ENCODE peak calls at places on chromosomes 12 and 14, in nine cellular contexts. One of them, this sample, is unnamed.

GRCh38 chr12:124077730-124078129 is 104.7 kb downstream of the ZNF664 start:
- DNase-seq in fibroblast of mammary gland: no peak
- DNase-seq in stimulated activated CD4-positive, alpha-beta T cell treated with anti-CD3 and anti-CD28 coated beads, Interleukin-4, amount 100 ng/mL, for 24 hours: no peak
- DNase-seq in COR-L47: no peak
- DNase-seq in H54: no peak
- DNase-seq in BE2C: no peak
- DNase-seq in DMS153: no peak
- DNase-seq in effector CD4-positive, alpha-beta T cell: no peak
- DNase-seq in hippocampal formation: no peak
- DNase-seq in this sample: no peak

GRCh38 chr12:76037130-76038105 is 5.8 kb upstream of the PHLDA1 start:
- DNase-seq in hippocampal formation: peak
- DNase-seq in BE2C: peak
- DNase-seq in effector CD4-positive, alpha-beta T cell: peak
- DNase-seq in fibroblast of mammary gland: peak
- DNase-seq in COR-L47: peak
- DNase-seq in H54: no peak
- DNase-seq in stimulated activated CD4-positive, alpha-beta T cell treated with anti-CD3 and anti-CD28 coated beads, Interleukin-4, amount 100 ng/mL, for 24 hours: peak
- DNase-seq in DMS153: peak
- DNase-seq in this sample: peak

GRCh38 chr12:89392401-89392800 is 40.1 kb upstream of the DUSP6 start:
- DNase-seq in stimulated activated CD4-positive, alpha-beta T cell treated with anti-CD3 and anti-CD28 coated beads, Interleukin-4, amount 100 ng/mL, for 24 hours: no peak
- DNase-seq in fibroblast of mammary gland: no peak
- DNase-seq in COR-L47: no peak
- DNase-seq in hippocampal formation: no peak
- DNase-seq in DMS153: no peak
- DNase-seq in BE2C: no peak
- DNase-seq in H54: no peak
- DNase-seq in effector CD4-positive, alpha-beta T cell: no peak
- DNase-seq in this sample: no peak

GRCh38 chr14:20624495-20625070 is 16.9 kb downstream of the OR6S1 start:
- DNase-seq in stimulated activated CD4-positive, alpha-beta T cell treated with anti-CD3 and anti-CD28 coated beads, Interleukin-4, amount 100 ng/mL, for 24 hours: peak
- DNase-seq in COR-L47: no peak
- DNase-seq in H54: no peak
- DNase-seq in hippocampal formation: no peak
- DNase-seq in BE2C: peak
- DNase-seq in fibroblast of mammary gland: peak
- DNase-seq in effector CD4-positive, alpha-beta T cell: peak
- DNase-seq in DMS153: no peak
- DNase-seq in this sample: no peak

GRCh38 chr12:25241171-25242020 is 9.3 kb downstream of the KRAS start:
- DNase-seq in BE2C: no peak
- DNase-seq in fibroblast of mammary gland: peak
- DNase-seq in COR-L47: no peak
- DNase-seq in DMS153: peak
- DNase-seq in H54: no peak
- DNase-seq in effector CD4-positive, alpha-beta T cell: no peak
- DNase-seq in stimulated activated CD4-positive, alpha-beta T cell treated with anti-CD3 and anti-CD28 coated beads, Interleukin-4, amount 100 ng/mL, for 24 hours: no peak
- DNase-seq in hippocampal formation: peak
- DNase-seq in this sample: no peak

GRCh38 chr12:94427520-94428381 is 31.9 kb downstream of the CEP83 start:
- DNase-seq in H54: no peak
- DNase-seq in COR-L47: peak
- DNase-seq in effector CD4-positive, alpha-beta T cell: no peak
- DNase-seq in stimulated activated CD4-positive, alpha-beta T cell treated with anti-CD3 and anti-CD28 coated beads, Interleukin-4, amount 100 ng/mL, for 24 hours: peak
- DNase-seq in BE2C: peak
- DNase-seq in DMS153: no peak
- DNase-seq in fibroblast of mammary gland: peak
- DNase-seq in hippocampal formation: no peak
- DNase-seq in this sample: peak

GRCh38 chr12:115598827-115599226 is 678.7 kb downstream of the MED13L start:
- DNase-seq in H54: no peak
- DNase-seq in BE2C: no peak
- DNase-seq in effector CD4-positive, alpha-beta T cell: no peak
- DNase-seq in hippocampal formation: peak
- DNase-seq in DMS153: peak
- DNase-seq in stimulated activated CD4-positive, alpha-beta T cell treated with anti-CD3 and anti-CD28 coated beads, Interleukin-4, amount 100 ng/mL, for 24 hours: no peak
- DNase-seq in fibroblast of mammary gland: peak
- DNase-seq in COR-L47: no peak
- DNase-seq in this sample: no peak

GRCh38 chr14:75711796-75712211 is 50.8 kb downstream of the TTLL5 start:
- DNase-seq in effector CD4-positive, alpha-beta T cell: no peak
- DNase-seq in H54: peak
- DNase-seq in DMS153: no peak
- DNase-seq in BE2C: no peak
- DNase-seq in fibroblast of mammary gland: peak
- DNase-seq in COR-L47: no peak
- DNase-seq in stimulated activated CD4-positive, alpha-beta T cell treated with anti-CD3 and anti-CD28 coated beads, Interleukin-4, amount 100 ng/mL, for 24 hours: no peak
- DNase-seq in hippocampal formation: peak
- DNase-seq in this sample: no peak

GRCh38 chr14:73759183-73759713 is 45.1 kb upstream of the PNMA1 start:
- DNase-seq in COR-L47: peak
- DNase-seq in BE2C: peak
- DNase-seq in H54: no peak
- DNase-seq in effector CD4-positive, alpha-beta T cell: peak
- DNase-seq in fibroblast of mammary gland: peak
- DNase-seq in hippocampal formation: peak
- DNase-seq in stimulated activated CD4-positive, alpha-beta T cell treated with anti-CD3 and anti-CD28 coated beads, Interleukin-4, amount 100 ng/mL, for 24 hours: peak
- DNase-seq in DMS153: no peak
- DNase-seq in this sample: peak

GRCh38 chr14:101547961-101548669 is 13.2 kb upstream of the DIO3 start:
- DNase-seq in H54: no peak
- DNase-seq in fibroblast of mammary gland: no peak
- DNase-seq in stimulated activated CD4-positive, alpha-beta T cell treated with anti-CD3 and anti-CD28 coated beads, Interleukin-4, amount 100 ng/mL, for 24 hours: no peak
- DNase-seq in BE2C: no peak
- DNase-seq in COR-L47: no peak
- DNase-seq in hippocampal formation: no peak
- DNase-seq in effector CD4-positive, alpha-beta T cell: no peak
- DNase-seq in DMS153: no peak
- DNase-seq in this sample: no peak

GRCh38 chr12:108459106-108459505 is 56.0 kb upstream of the FICD start:
- DNase-seq in COR-L47: no peak
- DNase-seq in fibroblast of mammary gland: no peak
- DNase-seq in stimulated activated CD4-positive, alpha-beta T cell treated with anti-CD3 and anti-CD28 coated beads, Interleukin-4, amount 100 ng/mL, for 24 hours: no peak
- DNase-seq in BE2C: no peak
- DNase-seq in effector CD4-positive, alpha-beta T cell: no peak
- DNase-seq in H54: no peak
- DNase-seq in DMS153: no peak
- DNase-seq in hippocampal formation: no peak
- DNase-seq in this sample: no peak

GRCh38 chr14:100402631-100403030 is 79.5 kb downstream of the SLC25A47 start:
- DNase-seq in effector CD4-positive, alpha-beta T cell: no peak
- DNase-seq in stimulated activated CD4-positive, alpha-beta T cell treated with anti-CD3 and anti-CD28 coated beads, Interleukin-4, amount 100 ng/mL, for 24 hours: no peak
- DNase-seq in H54: no peak
- DNase-seq in DMS153: no peak
- DNase-seq in fibroblast of mammary gland: no peak
- DNase-seq in COR-L47: peak
- DNase-seq in BE2C: no peak
- DNase-seq in hippocampal formation: no peak
- DNase-seq in this sample: no peak

GRCh38 chr12:65699251-65699650 is 125.0 kb upstream of the HMGA2 start:
- DNase-seq in H54: no peak
- DNase-seq in COR-L47: no peak
- DNase-seq in DMS153: no peak
- DNase-seq in stimulated activated CD4-positive, alpha-beta T cell treated with anti-CD3 and anti-CD28 coated beads, Interleukin-4, amount 100 ng/mL, for 24 hours: no peak
- DNase-seq in effector CD4-positive, alpha-beta T cell: no peak
- DNase-seq in fibroblast of mammary gland: peak
- DNase-seq in hippocampal formation: no peak
- DNase-seq in BE2C: no peak
- DNase-seq in this sample: no peak

GRCh38 chr12:50282581-50283229 is 615 bp downstream of the LIMA1 start:
- DNase-seq in H54: peak
- DNase-seq in BE2C: no peak
- DNase-seq in fibroblast of mammary gland: peak
- DNase-seq in effector CD4-positive, alpha-beta T cell: no peak
- DNase-seq in DMS153: no peak
- DNase-seq in COR-L47: no peak
- DNase-seq in hippocampal formation: no peak
- DNase-seq in stimulated activated CD4-positive, alpha-beta T cell treated with anti-CD3 and anti-CD28 coated beads, Interleukin-4, amount 100 ng/mL, for 24 hours: no peak
- DNase-seq in this sample: no peak

GRCh38 chr12:646303-647038 is 16.8 kb downstream of the NINJ2 start:
- DNase-seq in BE2C: no peak
- DNase-seq in H54: no peak
- DNase-seq in hippocampal formation: no peak
- DNase-seq in fibroblast of mammary gland: peak
- DNase-seq in effector CD4-positive, alpha-beta T cell: no peak
- DNase-seq in DMS153: no peak
- DNase-seq in stimulated activated CD4-positive, alpha-beta T cell treated with anti-CD3 and anti-CD28 coated beads, Interleukin-4, amount 100 ng/mL, for 24 hours: no peak
- DNase-seq in COR-L47: no peak
- DNase-seq in this sample: no peak

GRCh38 chr12:132925597-132926416 is 30.3 kb downstream of the ZNF605 start:
- DNase-seq in hippocampal formation: no peak
- DNase-seq in effector CD4-positive, alpha-beta T cell: no peak
- DNase-seq in BE2C: no peak
- DNase-seq in COR-L47: no peak
- DNase-seq in fibroblast of mammary gland: no peak
- DNase-seq in H54: no peak
- DNase-seq in DMS153: no peak
- DNase-seq in stimulated activated CD4-positive, alpha-beta T cell treated with anti-CD3 and anti-CD28 coated beads, Interleukin-4, amount 100 ng/mL, for 24 hours: no peak
- DNase-seq in this sample: no peak

GRCh38 chr12:54390176-54390667 is 5.7 kb upstream of the ZNF385A start:
- DNase-seq in COR-L47: no peak
- DNase-seq in stimulated activated CD4-positive, alpha-beta T cell treated with anti-CD3 and anti-CD28 coated beads, Interleukin-4, amount 100 ng/mL, for 24 hours: no peak
- DNase-seq in fibroblast of mammary gland: no peak
- DNase-seq in effector CD4-positive, alpha-beta T cell: no peak
- DNase-seq in H54: no peak
- DNase-seq in BE2C: no peak
- DNase-seq in DMS153: no peak
- DNase-seq in hippocampal formation: no peak
- DNase-seq in this sample: no peak

GRCh38 chr12:124904306-124905098 is 9.9 kb downstream of the UBC start:
- DNase-seq in H54: peak
- DNase-seq in BE2C: peak
- DNase-seq in COR-L47: no peak
- DNase-seq in effector CD4-positive, alpha-beta T cell: no peak
- DNase-seq in hippocampal formation: peak
- DNase-seq in fibroblast of mammary gland: peak
- DNase-seq in DMS153: no peak
- DNase-seq in stimulated activated CD4-positive, alpha-beta T cell treated with anti-CD3 and anti-CD28 coated beads, Interleukin-4, amount 100 ng/mL, for 24 hours: no peak
- DNase-seq in this sample: no peak

GRCh38 chr12:11171953-11172675 is 1.1 kb downstream of the SMIM10L1 start:
- DNase-seq in fibroblast of mammary gland: peak
- DNase-seq in COR-L47: no peak
- DNase-seq in hippocampal formation: peak
- DNase-seq in DMS153: peak
- DNase-seq in BE2C: no peak
- DNase-seq in stimulated activated CD4-positive, alpha-beta T cell treated with anti-CD3 and anti-CD28 coated beads, Interleukin-4, amount 100 ng/mL, for 24 hours: no peak
- DNase-seq in effector CD4-positive, alpha-beta T cell: no peak
- DNase-seq in H54: no peak
- DNase-seq in this sample: no peak

GRCh38 chr12:113392988-113393579 is 10.6 kb downstream of the SDS start:
- DNase-seq in BE2C: peak
- DNase-seq in stimulated activated CD4-positive, alpha-beta T cell treated with anti-CD3 and anti-CD28 coated beads, Interleukin-4, amount 100 ng/mL, for 24 hours: no peak
- DNase-seq in fibroblast of mammary gland: peak
- DNase-seq in hippocampal formation: no peak
- DNase-seq in effector CD4-positive, alpha-beta T cell: no peak
- DNase-seq in DMS153: no peak
- DNase-seq in H54: no peak
- DNase-seq in COR-L47: no peak
- DNase-seq in this sample: no peak

GRCh38 chr14:68976160-68977067 is 2.7 kb downstream of the ACTN1 start:
- DNase-seq in BE2C: peak
- DNase-seq in H54: no peak
- DNase-seq in DMS153: no peak
- DNase-seq in stimulated activated CD4-positive, alpha-beta T cell treated with anti-CD3 and anti-CD28 coated beads, Interleukin-4, amount 100 ng/mL, for 24 hours: no peak
- DNase-seq in hippocampal formation: no peak
- DNase-seq in effector CD4-positive, alpha-beta T cell: no peak
- DNase-seq in fibroblast of mammary gland: peak
- DNase-seq in COR-L47: no peak
- DNase-seq in this sample: no peak

GRCh38 chr12:62581288-62582064 is 114.8 kb downstream of the MON2 start:
- DNase-seq in COR-L47: peak
- DNase-seq in H54: no peak
- DNase-seq in BE2C: no peak
- DNase-seq in stimulated activated CD4-positive, alpha-beta T cell treated with anti-CD3 and anti-CD28 coated beads, Interleukin-4, amount 100 ng/mL, for 24 hours: no peak
- DNase-seq in hippocampal formation: peak
- DNase-seq in effector CD4-positive, alpha-beta T cell: no peak
- DNase-seq in fibroblast of mammary gland: peak
- DNase-seq in DMS153: peak
- DNase-seq in this sample: no peak

GRCh38 chr14:68971411-68972035 is 7.6 kb downstream of the ACTN1 start:
- DNase-seq in H54: no peak
- DNase-seq in DMS153: no peak
- DNase-seq in BE2C: no peak
- DNase-seq in fibroblast of mammary gland: no peak
- DNase-seq in hippocampal formation: no peak
- DNase-seq in effector CD4-positive, alpha-beta T cell: no peak
- DNase-seq in COR-L47: no peak
- DNase-seq in stimulated activated CD4-positive, alpha-beta T cell treated with anti-CD3 and anti-CD28 coated beads, Interleukin-4, amount 100 ng/mL, for 24 hours: no peak
- DNase-seq in this sample: no peak

GRCh38 chr12:47858511-47859266 is 39.0 kb upstream of the HDAC7 start:
- DNase-seq in COR-L47: no peak
- DNase-seq in H54: no peak
- DNase-seq in stimulated activated CD4-positive, alpha-beta T cell treated with anti-CD3 and anti-CD28 coated beads, Interleukin-4, amount 100 ng/mL, for 24 hours: no peak
- DNase-seq in DMS153: peak
- DNase-seq in effector CD4-positive, alpha-beta T cell: no peak
- DNase-seq in hippocampal formation: no peak
- DNase-seq in BE2C: no peak
- DNase-seq in fibroblast of mammary gland: no peak
- DNase-seq in this sample: no peak

GRCh38 chr12:111937429-111937828 is 75.5 kb downstream of the TMEM116 start:
- DNase-seq in H54: no peak
- DNase-seq in fibroblast of mammary gland: no peak
- DNase-seq in hippocampal formation: no peak
- DNase-seq in stimulated activated CD4-positive, alpha-beta T cell treated with anti-CD3 and anti-CD28 coated beads, Interleukin-4, amount 100 ng/mL, for 24 hours: no peak
- DNase-seq in BE2C: no peak
- DNase-seq in COR-L47: no peak
- DNase-seq in DMS153: no peak
- DNase-seq in effector CD4-positive, alpha-beta T cell: no peak
- DNase-seq in this sample: no peak

GRCh38 chr14:56244138-56244789 is 126.1 kb downstream of the PELI2 start:
- DNase-seq in BE2C: no peak
- DNase-seq in fibroblast of mammary gland: peak
- DNase-seq in COR-L47: no peak
- DNase-seq in stimulated activated CD4-positive, alpha-beta T cell treated with anti-CD3 and anti-CD28 coated beads, Interleukin-4, amount 100 ng/mL, for 24 hours: no peak
- DNase-seq in hippocampal formation: no peak
- DNase-seq in effector CD4-positive, alpha-beta T cell: no peak
- DNase-seq in H54: no peak
- DNase-seq in DMS153: peak
- DNase-seq in this sample: no peak

GRCh38 chr12:121955258-121956040 is 37.1 kb downstream of the CFAP251 start:
- DNase-seq in hippocampal formation: no peak
- DNase-seq in fibroblast of mammary gland: peak
- DNase-seq in effector CD4-positive, alpha-beta T cell: no peak
- DNase-seq in BE2C: no peak
- DNase-seq in DMS153: no peak
- DNase-seq in COR-L47: peak
- DNase-seq in stimulated activated CD4-positive, alpha-beta T cell treated with anti-CD3 and anti-CD28 coated beads, Interleukin-4, amount 100 ng/mL, for 24 hours: no peak
- DNase-seq in H54: no peak
- DNase-seq in this sample: no peak

GRCh38 chr12:32454866-32455265 is 55.5 kb downstream of the FGD4 start:
- DNase-seq in DMS153: no peak
- DNase-seq in H54: no peak
- DNase-seq in BE2C: no peak
- DNase-seq in fibroblast of mammary gland: no peak
- DNase-seq in effector CD4-positive, alpha-beta T cell: no peak
- DNase-seq in stimulated activated CD4-positive, alpha-beta T cell treated with anti-CD3 and anti-CD28 coated beads, Interleukin-4, amount 100 ng/mL, for 24 hours: no peak
- DNase-seq in hippocampal formation: no peak
- DNase-seq in COR-L47: no peak
- DNase-seq in this sample: no peak

GRCh38 chr12:81639196-81639595 is 120.0 kb downstream of the PPFIA2 start:
- DNase-seq in H54: no peak
- DNase-seq in COR-L47: no peak
- DNase-seq in BE2C: no peak
- DNase-seq in DMS153: no peak
- DNase-seq in stimulated activated CD4-positive, alpha-beta T cell treated with anti-CD3 and anti-CD28 coated beads, Interleukin-4, amount 100 ng/mL, for 24 hours: no peak
- DNase-seq in effector CD4-positive, alpha-beta T cell: no peak
- DNase-seq in fibroblast of mammary gland: peak
- DNase-seq in hippocampal formation: peak
- DNase-seq in this sample: no peak

GRCh38 chr14:100406505-100407131 is 83.5 kb downstream of the SLC25A47 start:
- DNase-seq in DMS153: no peak
- DNase-seq in COR-L47: no peak
- DNase-seq in BE2C: no peak
- DNase-seq in H54: peak
- DNase-seq in stimulated activated CD4-positive, alpha-beta T cell treated with anti-CD3 and anti-CD28 coated beads, Interleukin-4, amount 100 ng/mL, for 24 hours: no peak
- DNase-seq in hippocampal formation: no peak
- DNase-seq in effector CD4-positive, alpha-beta T cell: no peak
- DNase-seq in fibroblast of mammary gland: peak
- DNase-seq in this sample: peak

GRCh38 chr14:95323917-95324316 is 4.2 kb upstream of the CLMN start:
- DNase-seq in effector CD4-positive, alpha-beta T cell: no peak
- DNase-seq in COR-L47: no peak
- DNase-seq in DMS153: no peak
- DNase-seq in hippocampal formation: no peak
- DNase-seq in BE2C: no peak
- DNase-seq in stimulated activated CD4-positive, alpha-beta T cell treated with anti-CD3 and anti-CD28 coated beads, Interleukin-4, amount 100 ng/mL, for 24 hours: no peak
- DNase-seq in H54: no peak
- DNase-seq in fibroblast of mammary gland: no peak
- DNase-seq in this sample: no peak

This sample was measured in DND-41.